ENCODE peak calls at places on chromosomes 2 and 18, in seven cellular contexts. R, L, H, E, G, C and U are unnamed samples.

GRCh38 chr2:120675460-120676130 is 60.1 kb upstream of the GLI2 start:
- DNase-seq in G (peak; percentile 67), C (peak; percentile 53), E (peak; percentile 94), L (peak; percentile 78), H (no peak), R (peak; percentile 50), U (peak; percentile 59)

GRCh38 chr2:69848186-69848790 is 18.8 kb downstream of the GMCL1 start:
- DNase-seq in G (no peak), R (no peak), H (no peak), E (no peak), L (no peak), C (no peak), U (no peak)

GRCh38 chr2:40666438-40666837 is 214.5 kb upstream of the SLC8A1 start:
- DNase-seq in E (no peak), L (no peak), C (no peak), H (no peak), G (no peak), R (no peak), U (no peak)

GRCh38 chr2:29223851-29224692 is 108.9 kb downstream of the CLIP4 start:
- DNase-seq in C (no peak), L (no peak), R (no peak), H (no peak), E (no peak), G (peak; percentile 73), U (no peak)

GRCh38 chr2:119760237-119760807 is 600 bp downstream of the PTPN4 start:
- DNase-seq in E (peak; percentile 70), C (no peak), R (peak; percentile 35), H (no peak), L (no peak), G (no peak), U (peak; percentile 23)

GRCh38 chr18:74840492-74841167 is 243.0 kb downstream of the ZNF407 start:
- DNase-seq in R (peak; percentile 78), L (no peak), G (no peak), E (no peak), C (no peak), H (no peak), U (no peak)

GRCh38 chr2:25339791-25340339 is 1.9 kb downstream of the DNMT3A start:
- DNase-seq in G (no peak), C (no peak), H (no peak), E (peak; percentile 67), R (peak; percentile 46), L (no peak), U (no peak)

GRCh38 chr2:43184339-43184895 is 42.0 kb downstream of the ZFP36L2 start:
- DNase-seq in L (peak; percentile 74), R (peak; percentile 94), E (no peak), H (no peak), C (peak; percentile 93), G (no peak), U (no peak)

GRCh38 chr18:76368976-76369375 is 126.1 kb downstream of the ZNF516 start:
- DNase-seq in G (no peak), L (no peak), C (no peak), E (no peak), H (no peak), R (no peak), U (no peak)

GRCh38 chr2:169094676-169095075 is 25.3 kb downstream of the DHRS9 start:
- DNase-seq in L (no peak), G (no peak), H (no peak), R (no peak), C (no peak), E (no peak), U (no peak)

GRCh38 chr2:133806564-133806963 is 238.3 kb upstream of the NCKAP5 start:
- DNase-seq in C (no peak), R (no peak), H (no peak), L (no peak), E (no peak), G (no peak), U (no peak)

GRCh38 chr18:26722582-26722931 is 142.9 kb downstream of the AQP4 start:
- DNase-seq in G (no peak), E (no peak), H (no peak), R (no peak), L (no peak), C (no peak), U (no peak)

GRCh38 chr2:109399061-109399460 is 214.7 kb downstream of the SEPTIN10 start:
- DNase-seq in R (no peak), G (no peak), E (no peak), L (no peak), C (no peak), H (no peak), U (no peak)
- TF ChIP-seq JUND in R (no peak), G (no peak), E (no peak), L (no peak), C (no peak), H (no peak), U (no peak)

GRCh38 chr2:188788621-188789020 is 185.6 kb upstream of the COL3A1 start:
- DNase-seq in G (no peak), R (no peak), L (no peak), C (peak; percentile 57), E (no peak), H (no peak), U (no peak)
- TF ChIP-seq JUND in G (peak; percentile 79), R (no peak), L (no peak), C (peak; percentile 78), E (no peak), H (no peak), U (no peak)

GRCh38 chr2:102294802-102295489 is 16.4 kb upstream of the IL1RL1 start:
- DNase-seq in G (no peak), C (no peak), E (no peak), L (no peak), R (no peak), H (no peak), U (no peak)
- TF ChIP-seq JUND in G (no peak), C (no peak), E (no peak), L (no peak), R (no peak), H (no peak), U (no peak)

DNA sequence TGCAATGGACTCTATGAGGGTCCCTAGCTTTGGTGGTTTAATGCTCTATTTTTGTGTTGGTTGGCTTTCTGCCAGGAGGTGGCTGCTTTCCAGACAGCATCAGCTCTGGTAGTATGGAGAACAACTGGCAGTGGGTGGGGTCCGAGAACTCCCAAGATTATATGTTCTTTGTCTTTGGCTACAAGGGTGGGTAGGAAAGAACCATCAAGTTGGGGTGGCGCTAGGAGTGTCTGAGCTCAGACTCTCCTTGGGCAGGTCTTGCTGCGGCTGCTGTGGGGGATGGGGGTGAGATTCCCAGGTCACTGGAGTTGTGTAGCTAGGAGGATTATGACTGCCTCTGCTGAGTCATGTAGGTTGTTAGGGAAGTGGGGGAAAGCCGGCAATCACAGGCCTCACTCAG is 976.1 kb upstream of the GYPC start:
- DNase-seq in R (no peak), H (no peak), E (no peak), G (no peak), C (no peak), L (no peak), U (no peak)
- TF ChIP-seq JUND in R (no peak), H (no peak), E (no peak), G (no peak), C (no peak), L (no peak), U (no peak)

GRCh38 chr2:32399221-32399620 is 42.4 kb downstream of the BIRC6 start:
- DNase-seq in H (no peak), R (no peak), C (no peak), E (no peak), L (no peak), G (no peak), U (no peak)
- TF ChIP-seq JUND in H (no peak), R (no peak), C (no peak), E (no peak), L (no peak), G (no peak), U (no peak)

GRCh38 chr2:170336916-170337315 is 159.0 kb downstream of the MYO3B start:
- DNase-seq in R (no peak), E (no peak), G (no peak), C (no peak), H (no peak), L (no peak), U (no peak)

GRCh38 chr2:170339753-170340692 is 162.1 kb downstream of the MYO3B start:
- DNase-seq in G (no peak), C (no peak), H (no peak), L (no peak), E (no peak), R (no peak), U (no peak)

GRCh38 chr2:170340693-170341068 is 162.7 kb downstream of the MYO3B start:
- DNase-seq in H (peak; percentile 60), E (no peak), C (no peak), R (no peak), L (no peak), G (no peak), U (no peak)

GRCh38 chr2:170341684-170342631 is 164.0 kb downstream of the MYO3B start:
- DNase-seq in E (no peak), H (no peak), C (no peak), G (no peak), L (no peak), R (no peak), U (no peak)

DNA sequence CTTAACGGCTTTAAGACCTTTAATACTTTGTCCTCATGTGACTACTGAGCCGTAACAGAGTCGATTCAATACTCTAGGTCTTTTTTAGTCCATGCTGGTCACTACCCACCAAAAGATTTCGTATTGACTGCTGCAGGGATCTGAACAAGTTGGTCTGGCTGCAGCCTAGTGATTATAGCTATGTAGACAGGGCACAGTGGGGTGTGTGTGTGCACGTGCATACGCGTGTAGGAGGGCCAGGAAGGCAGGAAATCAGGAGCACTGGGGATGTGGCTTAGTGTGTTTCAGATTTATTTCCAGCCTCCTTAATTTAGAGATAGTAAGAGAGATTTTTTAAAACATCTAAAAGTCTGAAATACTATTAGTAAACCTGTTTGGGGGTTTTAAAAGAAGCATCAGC is 161.4 kb downstream of the MYO3B start:
- DNase-seq in H (no peak), R (no peak), E (no peak), C (no peak), G (no peak), L (no peak), U (no peak)
- TF ChIP-seq JUND in H (no peak), R (no peak), E (no peak), C (no peak), G (no peak), L (no peak), U (no peak)